ENCODE peak calls at places on chromosomes 16 and 17, in eight cellular contexts. D is activated gamma-delta T cell treated with anti-CD3 and anti-CD28 coated beads, Interleukin-2, amount 50 U/mL, for 16 hours; E is fibroblast of mammary gland; I is RCC 7860; B is nephron progenitor cell; K is GM23338; C is T-cell; A is activated CD4-positive, CD25-positive, alpha-beta regulatory T cell. W is an unnamed sample.

GRCh38 chr17:17086585-17086984 is 44.3 kb downstream of the MPRIP start:
- DNase-seq in D (no peak), A (no peak), E (no peak), B (no peak), I (no peak), K (no peak), C (no peak), W (no peak)

GRCh38 chr17:59371426-59372099 is 40.1 kb downstream of the YPEL2 start:
- DNase-seq in E (peak; percentile 66), C (no peak), K (no peak), D (no peak), B (no peak), A (no peak), I (no peak), W (no peak)

GRCh38 chr17:48175692-48176450 is 68.3 kb downstream of the SNX11 start:
- DNase-seq in C (no peak), B (no peak), A (no peak), E (peak; percentile 10), I (no peak), K (no peak), D (no peak), W (no peak)

GRCh38 chr17:55722016-55722706 is 503 bp downstream of the TMEM100 start:
- DNase-seq in I (no peak), E (peak; percentile 35), B (no peak), C (no peak), K (no peak), D (no peak), A (no peak), W (no peak)

GRCh38 chr16:58727028-58727781 is 6.9 kb downstream of the GOT2 start:
- DNase-seq in A (no peak), E (no peak), B (no peak), C (no peak), I (no peak), D (no peak), K (no peak), W (no peak)

GRCh38 chr16:56836410-56836834 is 28.6 kb upstream of the SLC12A3 start:
- DNase-seq in B (no peak), A (no peak), K (no peak), C (no peak), I (no peak), D (no peak), E (no peak), W (no peak)

GRCh38 chr17:81528651-81529436 is 667 bp downstream of the FSCN2 start:
- DNase-seq in B (no peak), E (no peak), I (no peak), C (no peak), D (no peak), A (no peak), K (no peak), W (no peak)

GRCh38 chr16:11361043-11361442 is 15.8 kb downstream of the RMI2 start:
- DNase-seq in B (no peak), C (no peak), D (no peak), E (peak; percentile 62), A (no peak), I (no peak), K (no peak), W (no peak)

GRCh38 chr17:71482625-71483024 is 638.2 kb upstream of the SOX9 start:
- DNase-seq in K (no peak), A (no peak), E (no peak), I (no peak), C (no peak), D (no peak), B (no peak), W (no peak)

GRCh38 chr17:36947922-36948716 is 635 bp upstream of the AATF start:
- DNase-seq in E (no peak), I (no peak), D (no peak), K (peak; percentile 63), B (no peak), A (no peak), C (no peak), W (no peak)

GRCh38 chr17:16986391-16986790 is 14.5 kb upstream of the TNFRSF13B start:
- DNase-seq in A (no peak), K (no peak), I (no peak), C (no peak), E (peak; percentile 15), D (no peak), B (no peak), W (no peak)

GRCh38 chr17:78919816-78920516 is 5.2 kb downstream of the TIMP2 start:
- DNase-seq in B (no peak), K (no peak), E (no peak), D (no peak), C (no peak), I (no peak), A (no peak), W (no peak)